ENCODE peak calls at places on chromosome 3, in five cellular contexts. C is psoas muscle, Y is GM12878, A is prostate gland, P is lower lobe of right lung. L is an unnamed sample.

GRCh38 chr3:186870421-186871201 is 28.1 kb downstream of the ADIPOQ start:
- DNase-seq in A (no peak), P (no peak), C (no peak), Y (no peak), L (no peak)

GRCh38 chr3:51968175-51968681 is 974 bp upstream of the PCBP4 start:
- DNase-seq in A (no peak), P (no peak), Y (no peak), C (peak; percentile 34), L (no peak)

GRCh38 chr3:133371181-133371580 is 28.7 kb upstream of the BFSP2 start:
- DNase-seq in C (no peak), Y (no peak), P (no peak), A (no peak), L (no peak)

GRCh38 chr3:157136647-157137387 is 23.1 kb downstream of the CCNL1 start:
- DNase-seq in P (peak; percentile 51), C (peak; percentile 25), A (peak; percentile 46), Y (no peak), L (peak; percentile 67)

GRCh38 chr3:124859025-124859424 is 28.1 kb downstream of the ITGB5 start:
- DNase-seq in A (no peak), P (no peak), Y (no peak), C (no peak), L (no peak)

GRCh38 chr3:19149388-19149787 is 1.1 kb downstream of the KCNH8 start:
- DNase-seq in Y (no peak), C (no peak), A (no peak), P (no peak), L (no peak)

GRCh38 chr3:170144437-170144843 is 37.1 kb downstream of the PHC3 start:
- DNase-seq in C (no peak), P (no peak), A (no peak), Y (peak; percentile 65), L (no peak)

GRCh38 chr3:167700046-167700445 is 34.6 kb downstream of the PDCD10 start:
- DNase-seq in P (no peak), Y (no peak), C (no peak), A (no peak), L (no peak)

GRCh38 chr3:144643778-144644191 is 672.2 kb downstream of the DIPK2A start:
- DNase-seq in C (no peak), A (no peak), Y (no peak), P (no peak), L (peak; percentile 18)

GRCh38 chr3:177673105-177673804 is 476.0 kb upstream of the TBL1XR1 start:
- DNase-seq in A (no peak), P (no peak), C (no peak), Y (no peak), L (no peak)

GRCh38 chr3:63762180-63762579 is 56.9 kb upstream of the C3orf49 start:
- DNase-seq in C (no peak), Y (no peak), A (no peak), P (no peak), L (no peak)

GRCh38 chr3:61521229-61521628 is 40.1 kb upstream of the PTPRG start:
- DNase-seq in A (no peak), P (no peak), Y (peak; percentile 77), C (no peak), L (no peak)

GRCh38 chr3:23913873-23914743 is 2.7 kb downstream of the NKIRAS1 start:
- DNase-seq in P (no peak), C (no peak), A (no peak), Y (no peak), L (no peak)

GRCh38 chr3:31159331-31160039 is 265.0 kb upstream of the GADL1 start:
- DNase-seq in P (no peak), C (no peak), A (no peak), Y (no peak), L (no peak)

GRCh38 chr3:165446555-165446954 is 250.4 kb upstream of the SLITRK3 start:
- DNase-seq in A (no peak), C (no peak), Y (no peak), P (no peak), L (no peak)

GRCh38 chr3:62433396-62433795 is 60.0 kb upstream of the FEZF2 start:
- DNase-seq in P (no peak), Y (no peak), A (no peak), C (no peak), L (no peak)

GRCh38 chr3:151976211-151977050 is 103.0 kb downstream of the SUCNR1 start:
- DNase-seq in A (no peak), C (no peak), P (no peak), Y (no peak), L (no peak)

GRCh38 chr3:127679534-127680145 is 6.9 kb downstream of the ABTB1 start:
- DNase-seq in A (no peak), Y (no peak), P (no peak), C (no peak), L (peak; percentile 57)

GRCh38 chr3:25648107-25648535 is 16.6 kb downstream of the TOP2B start:
- DNase-seq in C (no peak), Y (peak; percentile 76), P (no peak), A (peak; percentile 64), L (peak; percentile 36)

GRCh38 chr3:30354513-30354912 is 251.9 kb upstream of the TGFBR2 start:
- DNase-seq in A (no peak), P (no peak), Y (no peak), C (no peak), L (no peak)

GRCh38 chr3:33877187-33877586 is 78.8 kb downstream of the PDCD6IP start:
- DNase-seq in A (no peak), C (no peak), P (no peak), Y (no peak), L (no peak)

GRCh38 chr3:115494826-115495225 is 128.5 kb upstream of the GAP43 start:
- DNase-seq in Y (no peak), C (no peak), P (no peak), A (no peak), L (no peak)

GRCh38 chr3:140007946-140008692 is 73.1 kb downstream of the CLSTN2 start:
- DNase-seq in Y (no peak), C (no peak), P (no peak), A (no peak), L (no peak)

GRCh38 chr3:169666079-169666436 is 2.5 kb upstream of the MECOM start:
- DNase-seq in Y (no peak), P (no peak), A (no peak), C (no peak), L (peak; percentile 42)

GRCh38 chr3:165854696-165855095 is 17.5 kb upstream of the BCHE start:
- DNase-seq in Y (no peak), P (no peak), C (no peak), A (no peak), L (no peak)

GRCh38 chr3:112407214-112407887 is 74.4 kb downstream of the CD200 start:
- DNase-seq in Y (peak; percentile 54), A (no peak), P (no peak), C (no peak), L (no peak)

DNA sequence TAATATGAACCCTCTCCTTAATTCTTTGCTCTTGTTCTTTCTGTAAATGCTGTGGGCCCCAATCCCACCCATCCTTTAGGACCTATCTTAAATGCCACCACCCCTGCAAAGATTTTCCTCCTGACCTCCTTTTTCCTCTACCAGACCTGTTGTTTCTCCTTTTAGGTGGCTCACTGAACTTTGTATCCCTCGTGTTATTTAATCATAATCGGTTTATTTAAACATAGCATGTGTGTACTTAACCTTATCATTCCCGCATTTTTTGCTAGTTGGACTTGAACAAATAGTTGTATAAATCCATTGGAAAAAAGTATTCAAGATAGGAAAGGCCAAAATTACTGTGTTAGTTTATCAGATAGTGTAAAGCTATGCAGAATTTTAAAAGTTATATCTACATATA is 988 bp upstream of the NFKBIZ start:
- DNase-seq in A (no peak), Y (no peak), P (no peak), C (no peak), L (no peak)
- H3K4me1 ChIP-seq in A (peaks cover 11% of the 10 kb centered on the region), Y (peaks cover 13% of the 10 kb centered on the region), P (peaks cover 38% of the 10 kb centered on the region), C (no peaks in the 10 kb centered on the region), L (no peaks in the 10 kb centered on the region)

DNA sequence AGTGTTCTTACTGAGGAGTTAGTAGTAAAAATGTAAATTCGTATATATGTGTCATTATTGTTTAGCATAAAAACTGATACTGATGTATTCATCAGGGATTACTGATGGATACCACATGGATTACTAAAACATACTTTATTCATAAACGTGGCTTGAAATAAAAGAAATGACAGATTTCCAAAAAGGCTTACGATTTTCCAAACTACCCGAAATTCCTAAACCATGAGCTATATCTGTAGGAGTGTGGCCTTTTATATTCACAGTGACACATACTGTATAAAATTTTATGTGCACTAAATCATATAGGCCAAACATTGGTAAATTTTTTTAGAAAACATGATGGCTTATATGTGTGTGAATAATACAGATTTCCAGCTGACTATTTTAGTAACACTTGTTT is 6.9 kb downstream of the TSC22D2 start:
- DNase-seq in C (no peak), Y (no peak), P (no peak), A (no peak), L (no peak)
- H3K4me1 ChIP-seq in C (peaks cover 71% of the 10 kb centered on the region), Y (no peaks in the 10 kb centered on the region), P (peaks cover 71% of the 10 kb centered on the region), A (no peaks in the 10 kb centered on the region), L (peaks cover 2% of the 10 kb centered on the region)

DNA sequence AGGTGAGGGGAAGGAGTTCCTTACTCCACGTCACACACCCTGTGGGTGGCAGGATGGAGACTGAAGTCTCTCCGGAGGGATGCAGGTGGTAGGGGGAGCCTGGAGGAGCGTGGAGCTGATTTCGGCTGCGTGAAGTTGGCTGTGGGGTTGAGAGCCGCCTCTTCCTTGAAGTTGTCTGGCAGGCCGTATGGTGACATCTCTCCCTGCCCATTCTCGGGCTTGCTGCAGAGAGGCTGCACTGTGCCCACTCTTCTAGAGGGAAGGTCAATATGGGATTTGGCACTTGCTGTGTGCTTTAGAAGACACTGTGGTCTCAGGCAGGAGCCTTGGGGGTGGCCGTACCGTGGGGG is 13.4 kb upstream of the FBLN2 start:
- DNase-seq in P (no peak), C (no peak), Y (no peak), A (no peak), L (no peak)
- H3K4me1 ChIP-seq in P (no peaks in the 10 kb centered on the region), C (no peaks in the 10 kb centered on the region), Y (no peaks in the 10 kb centered on the region), A (no peaks in the 10 kb centered on the region), L (peaks cover 19% of the 10 kb centered on the region)

DNA sequence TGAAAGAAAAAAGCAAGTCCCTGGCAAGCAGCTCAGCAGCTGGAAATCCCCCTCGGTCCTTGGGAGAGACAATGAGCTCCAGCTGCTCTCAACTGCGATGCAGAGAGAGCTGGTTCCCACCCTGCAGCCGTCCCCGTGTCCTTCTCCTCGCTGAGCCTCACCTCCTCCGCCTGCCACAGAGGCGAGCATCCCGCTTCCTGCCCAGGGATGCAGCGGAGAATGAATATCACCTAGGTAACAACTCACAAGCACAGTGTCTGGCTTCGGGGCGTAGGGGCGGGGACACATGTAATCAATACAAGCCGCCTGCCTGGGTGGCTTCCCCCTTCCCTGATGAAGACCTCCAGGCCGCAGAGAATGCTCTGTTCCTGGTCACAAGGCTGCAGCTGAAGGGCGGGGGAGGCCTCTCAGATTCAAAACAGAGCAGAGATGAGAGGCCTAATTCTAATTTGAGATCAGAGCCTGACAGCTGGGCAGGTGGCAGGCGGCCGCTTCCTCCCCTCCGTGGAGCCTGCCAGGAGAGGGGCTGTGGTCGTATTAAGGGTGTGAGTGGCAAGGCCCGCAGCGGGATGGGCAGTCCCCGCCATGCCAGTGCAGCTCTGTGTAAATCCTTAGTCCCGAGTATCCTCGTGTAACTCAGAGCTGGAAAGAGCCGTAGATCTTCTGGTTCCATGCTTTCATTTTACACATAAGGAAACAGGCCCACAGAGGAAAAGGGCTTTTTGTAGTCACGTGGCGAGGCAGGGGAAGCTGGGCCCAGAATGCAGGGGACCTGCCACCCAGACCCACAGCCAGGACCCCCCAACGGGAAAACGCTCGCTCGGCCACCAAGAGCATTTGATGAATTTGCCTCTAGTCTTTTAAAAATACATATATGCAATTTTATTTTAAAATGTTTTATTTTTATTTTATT is 24.3 kb downstream of the ZDHHC19 start:
- DNase-seq in C (no peak), P (no peak), Y (peak; percentile 64), A (no peak), L (no peak)
- H3K4me1 ChIP-seq in C (peaks cover 7% of the 10 kb centered on the region), P (no peaks in the 10 kb centered on the region), Y (peaks cover 70% of the 10 kb centered on the region), A (no peaks in the 10 kb centered on the region), L (no peaks in the 10 kb centered on the region)

L was measured in right cardiac atrium.